ENCODE peak calls at places on chromosomes 11 and 22, in five cellular contexts. One of them, this sample, is unnamed.
A peak's percentile ranks its signal among the peaks of the same experiment; 100 is the strongest.

GRCh38 chr11:128509990-128510389 is 77.4 kb downstream of the ETS1 start:
- DNase-seq in cardiac muscle cell: no peak
- DNase-seq in coronary artery: no peak
- DNase-seq in HFF-Myc: no peak
- DNase-seq in left ventricle myocardium inferior: no peak
- DNase-seq in this sample: no peak

GRCh38 chr22:23070418-23071162 is at the start of gene GNAZ:
- DNase-seq in cardiac muscle cell: peak; percentile 30
- DNase-seq in coronary artery: peak; percentile 74
- DNase-seq in HFF-Myc: no peak
- DNase-seq in left ventricle myocardium inferior: no peak
- DNase-seq in this sample: no peak

GRCh38 chr11:1928891-1929541 is 9.5 kb downstream of the TNNT3 start:
- DNase-seq in cardiac muscle cell: no peak
- DNase-seq in coronary artery: no peak
- DNase-seq in HFF-Myc: no peak
- DNase-seq in left ventricle myocardium inferior: no peak
- DNase-seq in this sample: no peak

GRCh38 chr22:28977481-28977971 is 84.1 kb downstream of the C22orf31 start:
- DNase-seq in cardiac muscle cell: peak; percentile 65
- DNase-seq in coronary artery: no peak
- DNase-seq in HFF-Myc: no peak
- DNase-seq in left ventricle myocardium inferior: no peak
- DNase-seq in this sample: no peak

GRCh38 chr11:64659417-64660144 is 63.4 kb downstream of the NRXN2 start:
- DNase-seq in cardiac muscle cell: no peak
- DNase-seq in coronary artery: no peak
- DNase-seq in HFF-Myc: peak; percentile 72
- DNase-seq in left ventricle myocardium inferior: no peak
- DNase-seq in this sample: no peak

GRCh38 chr11:110962907-110963306 is 250.7 kb upstream of the ARHGAP20 start:
- DNase-seq in cardiac muscle cell: no peak
- DNase-seq in coronary artery: no peak
- DNase-seq in HFF-Myc: no peak
- DNase-seq in left ventricle myocardium inferior: no peak
- DNase-seq in this sample: no peak

GRCh38 chr11:61983419-61983818 is 16.0 kb upstream of the FTH1 start:
- DNase-seq in cardiac muscle cell: no peak
- DNase-seq in coronary artery: no peak
- DNase-seq in HFF-Myc: no peak
- DNase-seq in left ventricle myocardium inferior: peak; percentile 45
- DNase-seq in this sample: no peak

GRCh38 chr11:96337541-96338530 is 5.2 kb downstream of the MAML2 start:
- DNase-seq in cardiac muscle cell: peak; percentile 49
- DNase-seq in coronary artery: no peak
- DNase-seq in HFF-Myc: no peak
- DNase-seq in left ventricle myocardium inferior: peak; percentile 30
- DNase-seq in this sample: no peak

GRCh38 chr11:94832604-94833238 is 64.6 kb downstream of the AMOTL1 start:
- DNase-seq in cardiac muscle cell: no peak
- DNase-seq in coronary artery: no peak
- DNase-seq in HFF-Myc: no peak
- DNase-seq in left ventricle myocardium inferior: no peak
- DNase-seq in this sample: no peak

GRCh38 chr11:12864316-12865156 is 144.6 kb upstream of the RASSF10 start:
- DNase-seq in cardiac muscle cell: peak; percentile 31
- DNase-seq in coronary artery: no peak
- DNase-seq in HFF-Myc: peak; percentile 61
- DNase-seq in left ventricle myocardium inferior: no peak
- DNase-seq in this sample: no peak

GRCh38 chr11:59158206-59159068 is 13.5 kb upstream of the DTX4 start:
- DNase-seq in cardiac muscle cell: peak; percentile 62
- DNase-seq in coronary artery: no peak
- DNase-seq in HFF-Myc: peak; percentile 29
- DNase-seq in left ventricle myocardium inferior: peak; percentile 18
- DNase-seq in this sample: peak; percentile 75

GRCh38 chr11:97548280-97548679 is 1158.5 kb downstream of the JRKL start:
- DNase-seq in cardiac muscle cell: peak; percentile 52
- DNase-seq in coronary artery: no peak
- DNase-seq in HFF-Myc: no peak
- DNase-seq in left ventricle myocardium inferior: no peak
- DNase-seq in this sample: no peak

GRCh38 chr22:42001706-42002105 is 3.1 kb downstream of the WBP2NL start:
- DNase-seq in cardiac muscle cell: no peak
- DNase-seq in coronary artery: no peak
- DNase-seq in HFF-Myc: no peak
- DNase-seq in left ventricle myocardium inferior: no peak
- DNase-seq in this sample: no peak

GRCh38 chr11:122348658-122349451 is 232.8 kb upstream of the BLID start:
- DNase-seq in cardiac muscle cell: peak; percentile 85
- DNase-seq in coronary artery: no peak
- DNase-seq in HFF-Myc: no peak
- DNase-seq in left ventricle myocardium inferior: peak; percentile 22
- DNase-seq in this sample: no peak

GRCh38 chr11:34251640-34251980 is 106.2 kb downstream of the ABTB2 start:
- DNase-seq in cardiac muscle cell: no peak
- DNase-seq in coronary artery: no peak
- DNase-seq in HFF-Myc: no peak
- DNase-seq in left ventricle myocardium inferior: no peak
- DNase-seq in this sample: no peak

GRCh38 chr11:37450613-37451012 is 852.6 kb upstream of the RAG2 start:
- DNase-seq in cardiac muscle cell: no peak
- DNase-seq in coronary artery: no peak
- DNase-seq in HFF-Myc: no peak
- DNase-seq in left ventricle myocardium inferior: no peak
- DNase-seq in this sample: no peak

GRCh38 chr11:65378208-65378927 is 4.1 kb downstream of the SLC25A45 start:
- DNase-seq in cardiac muscle cell: no peak
- DNase-seq in coronary artery: no peak
- DNase-seq in HFF-Myc: no peak
- DNase-seq in left ventricle myocardium inferior: no peak
- DNase-seq in this sample: no peak

GRCh38 chr11:129853508-129854228 is 38.0 kb downstream of the TMEM45B start:
- DNase-seq in cardiac muscle cell: no peak
- DNase-seq in coronary artery: no peak
- DNase-seq in HFF-Myc: no peak
- DNase-seq in left ventricle myocardium inferior: no peak
- DNase-seq in this sample: no peak

GRCh38 chr11:45578286-45578685 is 87.1 kb downstream of the CHST1 start:
- DNase-seq in cardiac muscle cell: no peak
- DNase-seq in coronary artery: no peak
- DNase-seq in HFF-Myc: no peak
- DNase-seq in left ventricle myocardium inferior: no peak
- DNase-seq in this sample: no peak

GRCh38 chr11:2929511-2929879 is 275 bp upstream of the PHLDA2 start:
- DNase-seq in cardiac muscle cell: no peak
- DNase-seq in coronary artery: no peak
- DNase-seq in HFF-Myc: no peak
- DNase-seq in left ventricle myocardium inferior: no peak
- DNase-seq in this sample: no peak

GRCh38 chr11:126307706-126308105 is 3.8 kb downstream of the DCPS start:
- DNase-seq in cardiac muscle cell: peak; percentile 66
- DNase-seq in coronary artery: no peak
- DNase-seq in HFF-Myc: no peak
- DNase-seq in left ventricle myocardium inferior: no peak
- DNase-seq in this sample: no peak

GRCh38 chr11:20162824-20163777 is 2.8 kb upstream of the DBX1 start:
- DNase-seq in cardiac muscle cell: peak; percentile 75
- DNase-seq in coronary artery: no peak
- DNase-seq in HFF-Myc: no peak
- DNase-seq in left ventricle myocardium inferior: no peak
- DNase-seq in this sample: no peak

GRCh38 chr11:46850829-46851380 is 4.8 kb upstream of the CKAP5 start:
- DNase-seq in cardiac muscle cell: no peak
- DNase-seq in coronary artery: no peak
- DNase-seq in HFF-Myc: no peak
- DNase-seq in left ventricle myocardium inferior: no peak
- DNase-seq in this sample: no peak

GRCh38 chr22:49083607-49084006 is 744.1 kb downstream of the BRD1 start:
- DNase-seq in cardiac muscle cell: no peak
- DNase-seq in coronary artery: no peak
- DNase-seq in HFF-Myc: no peak
- DNase-seq in left ventricle myocardium inferior: no peak
- DNase-seq in this sample: no peak

GRCh38 chr22:22558972-22559603 is at the start of gene PRAME:
- DNase-seq in cardiac muscle cell: no peak
- DNase-seq in coronary artery: no peak
- DNase-seq in HFF-Myc: no peak
- DNase-seq in left ventricle myocardium inferior: peak; percentile 38
- DNase-seq in this sample: no peak

GRCh38 chr22:26671317-26672059 is 14.1 kb downstream of the MIAT start:
- DNase-seq in cardiac muscle cell: no peak
- DNase-seq in coronary artery: no peak
- DNase-seq in HFF-Myc: no peak
- DNase-seq in left ventricle myocardium inferior: no peak
- DNase-seq in this sample: no peak

GRCh38 chr11:114200351-114200750 is 95.8 kb upstream of the NNMT start:
- DNase-seq in cardiac muscle cell: no peak
- DNase-seq in coronary artery: no peak
- DNase-seq in HFF-Myc: no peak
- DNase-seq in left ventricle myocardium inferior: no peak
- DNase-seq in this sample: no peak

GRCh38 chr11:64305691-64306562 is 603 bp downstream of the ESRRA start:
- DNase-seq in cardiac muscle cell: peak; percentile 64
- DNase-seq in coronary artery: no peak
- DNase-seq in HFF-Myc: no peak
- DNase-seq in left ventricle myocardium inferior: peak; percentile 70
- DNase-seq in this sample: peak; percentile 70

GRCh38 chr11:119418759-119419158 is 4.2 kb downstream of the THY1 start:
- DNase-seq in cardiac muscle cell: no peak
- DNase-seq in coronary artery: no peak
- DNase-seq in HFF-Myc: no peak
- DNase-seq in left ventricle myocardium inferior: no peak
- DNase-seq in this sample: no peak

GRCh38 chr22:47192651-47193437 is 430.4 kb downstream of the TBC1D22A start:
- DNase-seq in cardiac muscle cell: no peak
- DNase-seq in coronary artery: peak; percentile 67
- DNase-seq in HFF-Myc: no peak
- DNase-seq in left ventricle myocardium inferior: no peak
- DNase-seq in this sample: peak; percentile 50

GRCh38 chr11:109929308-109929707 is 163.9 kb upstream of the ZC3H12C start:
- DNase-seq in cardiac muscle cell: no peak
- DNase-seq in coronary artery: no peak
- DNase-seq in HFF-Myc: no peak
- DNase-seq in left ventricle myocardium inferior: no peak
- DNase-seq in this sample: no peak

GRCh38 chr11:115645631-115646271 is 141.5 kb upstream of the CADM1 start:
- DNase-seq in cardiac muscle cell: peak; percentile 80
- DNase-seq in coronary artery: no peak
- DNase-seq in HFF-Myc: no peak
- DNase-seq in left ventricle myocardium inferior: peak; percentile 63
- DNase-seq in this sample: no peak

DNA sequence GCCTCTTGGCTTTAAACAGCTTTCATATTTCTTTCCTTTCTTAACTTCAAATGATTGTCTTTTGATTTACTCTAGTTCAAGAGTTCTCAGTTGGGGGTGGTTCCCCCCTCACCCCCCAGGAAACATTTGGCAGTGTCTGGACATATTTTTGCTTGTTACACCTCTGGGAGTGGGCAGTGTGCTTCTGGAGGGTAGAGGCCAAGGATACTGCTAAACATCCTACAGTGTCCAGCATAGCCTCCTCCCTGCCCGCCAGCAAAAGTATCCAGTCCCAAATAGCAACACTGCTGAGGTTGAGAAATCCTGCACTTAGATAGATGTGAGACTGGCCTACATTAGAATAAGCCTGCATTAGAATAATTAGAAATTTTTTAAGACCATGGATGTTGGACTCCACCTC is 3.2 kb downstream of the PPP6R3 start:
- DNase-seq in cardiac muscle cell: no peak
- DNase-seq in coronary artery: no peak
- DNase-seq in HFF-Myc: no peak
- DNase-seq in left ventricle myocardium inferior: no peak
- DNase-seq in this sample: no peak
- H3K4me3 ChIP-seq in cardiac muscle cell: no peak overlapping the region
- H3K4me3 ChIP-seq in coronary artery: no peak overlapping the region
- H3K4me3 ChIP-seq in HFF-Myc: no peak overlapping the region
- H3K4me3 ChIP-seq in left ventricle myocardium inferior: peak overlapping the region; percentile 96
- H3K4me3 ChIP-seq in this sample: no peak overlapping the region

GRCh38 chr11:9092846-9093778 is 1.7 kb upstream of the SCUBE2 start:
- DNase-seq in cardiac muscle cell: no peak
- DNase-seq in coronary artery: no peak
- DNase-seq in HFF-Myc: no peak
- DNase-seq in left ventricle myocardium inferior: no peak
- DNase-seq in this sample: no peak

GRCh38 chr11:9094420-9094819 is 3.0 kb upstream of the SCUBE2 start:
- DNase-seq in cardiac muscle cell: no peak
- DNase-seq in coronary artery: no peak
- DNase-seq in HFF-Myc: no peak
- DNase-seq in left ventricle myocardium inferior: no peak
- DNase-seq in this sample: no peak

GRCh38 chr11:9096427-9096826 is 5.0 kb upstream of the SCUBE2 start:
- DNase-seq in cardiac muscle cell: no peak
- DNase-seq in coronary artery: no peak
- DNase-seq in HFF-Myc: no peak
- DNase-seq in left ventricle myocardium inferior: no peak
- DNase-seq in this sample: no peak

GRCh38 chr11:9092085-9092484 is 686 bp upstream of the SCUBE2 start:
- DNase-seq in cardiac muscle cell: no peak
- DNase-seq in coronary artery: no peak
- DNase-seq in HFF-Myc: no peak
- DNase-seq in left ventricle myocardium inferior: no peak
- DNase-seq in this sample: no peak

GRCh38 chr11:9095421-9095820 is 4.0 kb upstream of the SCUBE2 start:
- DNase-seq in cardiac muscle cell: no peak
- DNase-seq in coronary artery: no peak
- DNase-seq in HFF-Myc: no peak
- DNase-seq in left ventricle myocardium inferior: no peak
- DNase-seq in this sample: no peak
- TF ChIP-seq CTCF in cardiac muscle cell: peak; percentile 26
- TF ChIP-seq CTCF in coronary artery: no peak
- TF ChIP-seq CTCF in HFF-Myc: peak; percentile 35
- TF ChIP-seq CTCF in left ventricle myocardium inferior: no peak
- TF ChIP-seq CTCF in this sample: no peak

GRCh38 chr11:124759268-124760204 is 2.6 kb downstream of the ESAM start:
- DNase-seq in cardiac muscle cell: peak; percentile 22
- DNase-seq in coronary artery: peak; percentile 75
- DNase-seq in HFF-Myc: no peak
- DNase-seq in left ventricle myocardium inferior: peak; percentile 78
- DNase-seq in this sample: no peak
- H3K4me3 ChIP-seq in cardiac muscle cell: no peak overlapping the region
- H3K4me3 ChIP-seq in coronary artery: peak overlapping the region; percentile 92
- H3K4me3 ChIP-seq in HFF-Myc: no peak overlapping the region
- H3K4me3 ChIP-seq in left ventricle myocardium inferior: peak overlapping the region; percentile 82
- H3K4me3 ChIP-seq in this sample: peak overlapping the region; percentile 55

DNA sequence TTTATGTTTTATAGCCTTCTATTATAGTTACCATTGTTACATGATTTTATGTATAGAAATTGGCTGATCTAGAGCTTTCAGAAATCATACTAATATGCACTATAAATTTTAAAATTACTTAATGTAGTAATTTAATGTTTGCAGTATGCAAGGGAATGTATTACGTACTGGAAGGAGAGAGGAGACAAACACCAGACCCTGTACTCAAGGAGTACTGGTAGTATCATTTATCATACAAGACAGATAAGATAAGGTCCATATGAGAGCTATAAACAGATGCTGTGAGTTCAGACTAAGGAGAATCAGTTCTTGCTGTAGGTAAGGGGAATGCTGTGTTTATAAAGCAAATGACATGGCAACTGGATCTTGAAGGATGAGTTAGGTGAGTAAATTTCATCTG is 765 bp downstream of the BCO2 start:
- DNase-seq in cardiac muscle cell: peak; percentile 57
- DNase-seq in coronary artery: no peak
- DNase-seq in HFF-Myc: no peak
- DNase-seq in left ventricle myocardium inferior: no peak
- DNase-seq in this sample: no peak
- TF ChIP-seq CTCF in cardiac muscle cell: no peak
- TF ChIP-seq CTCF in coronary artery: no peak
- TF ChIP-seq CTCF in HFF-Myc: no peak
- TF ChIP-seq CTCF in left ventricle myocardium inferior: no peak
- TF ChIP-seq CTCF in this sample: no peak

This sample was measured in right atrium auricular region.